ENCODE peak calls at places on chromosomes 4 and X, in five cellular contexts. T, U, R, Q and L are unnamed samples.

GRCh38 chr4:183600189-183600685 is 58.7 kb downstream of the RWDD4 start:
- DNase-seq in T (no peak), Q (peak; percentile 16), U (peak; percentile 60), R (no peak), L (no peak)

GRCh38 chr4:100362363-100362762 is 155.5 kb downstream of the EMCN start:
- DNase-seq in U (no peak), Q (peak; percentile 41), T (peak; percentile 48), R (no peak), L (no peak)

GRCh38 chr4:10461091-10461849 is 4.0 kb upstream of the ZNF518B start:
- DNase-seq in U (peak; percentile 82), R (peak; percentile 92), T (peak; percentile 60), Q (no peak), L (peak; percentile 60)

GRCh38 chr4:173214661-173215060 is 46.0 kb downstream of the GALNT7 start:
- DNase-seq in U (no peak), Q (peak; percentile 25), T (peak; percentile 55), R (no peak), L (no peak)

GRCh38 chr4:142845293-142846070 is 619 bp downstream of the INPP4B start:
- DNase-seq in U (peak; percentile 47), R (peak; percentile 44), Q (peak; percentile 27), T (peak; percentile 19), L (peak; percentile 27)

GRCh38 chr4:128163177-128164117 is 102.3 kb downstream of the LARP1B start:
- DNase-seq in T (peak; percentile 37), U (peak; percentile 90), Q (peak; percentile 92), R (no peak), L (no peak)

GRCh38 chrX:112473654-112474053 is 206.1 kb downstream of the LHFPL1 start:
- DNase-seq in T (no peak), U (peak; percentile 14), Q (no peak), R (no peak), L (no peak)

GRCh38 chr4:41517121-41517520 is 20.8 kb upstream of the LIMCH1 start:
- DNase-seq in Q (no peak), T (no peak), R (no peak), U (no peak), L (no peak)

GRCh38 chrX:133676344-133677122 is 261.2 kb upstream of the GPC4 start:
- DNase-seq in R (no peak), U (no peak), T (no peak), Q (peak; percentile 75), L (peak; percentile 71)

GRCh38 chr4:159042097-159042605 is 60.7 kb upstream of the RAPGEF2 start:
- DNase-seq in U (no peak), T (no peak), Q (no peak), R (peak; percentile 73), L (peak; percentile 41)

GRCh38 chr4:89539797-89540711 is 232.5 kb upstream of the GPRIN3 start:
- DNase-seq in T (no peak), Q (no peak), R (no peak), U (peak; percentile 13), L (no peak)

GRCh38 chr4:168264903-168265302 is 53.6 kb downstream of the DDX60 start:
- DNase-seq in T (no peak), U (no peak), R (no peak), Q (no peak), L (no peak)

GRCh38 chr4:53781614-53782467 is 190.6 kb upstream of the LNX1 start:
- DNase-seq in U (no peak), T (no peak), R (no peak), Q (peak; percentile 98), L (no peak)

GRCh38 chrX:101028562-101028961 is 23.3 kb downstream of the TRMT2B start:
- DNase-seq in T (no peak), U (peak; percentile 8), Q (no peak), R (no peak), L (no peak)

GRCh38 chrX:9775930-9776329 is 10.3 kb upstream of the GPR143 start:
- DNase-seq in R (no peak), U (no peak), Q (no peak), T (no peak), L (no peak)

GRCh38 chr4:151257704-151258103 is 19.3 kb upstream of the PRSS48 start:
- DNase-seq in Q (no peak), U (no peak), R (no peak), T (no peak), L (no peak)

GRCh38 chr4:53576676-53577372 is 14.5 kb downstream of the LNX1 start:
- DNase-seq in T (no peak), U (no peak), Q (peak; percentile 91), R (no peak), L (peak; percentile 57)

GRCh38 chr4:52606766-52607165 is 52.3 kb downstream of the USP46 start:
- DNase-seq in Q (no peak), T (no peak), U (no peak), R (no peak), L (no peak)

GRCh38 chrX:40809210-40809609 is 73.9 kb upstream of the MED14 start:
- DNase-seq in U (no peak), R (no peak), T (peak; percentile 8), Q (peak; percentile 14), L (no peak)

GRCh38 chr4:111854494-111855087 is 290.7 kb upstream of the FAM241A start:
- DNase-seq in T (peak; percentile 16), R (peak; percentile 5), U (peak; percentile 44), Q (peak; percentile 49), L (peak; percentile 20)

GRCh38 chr4:177123811-177124210 is 185.9 kb upstream of the NEIL3 start:
- DNase-seq in R (no peak), Q (no peak), U (no peak), T (no peak), L (no peak)

GRCh38 chr4:84673475-84674230 is 90.7 kb downstream of the CDS1 start:
- DNase-seq in T (peak; percentile 76), U (no peak), R (no peak), Q (peak; percentile 90), L (no peak)

GRCh38 chr4:138697771-138698170 is 317.8 kb upstream of the NOCT start:
- DNase-seq in U (no peak), T (no peak), R (no peak), Q (no peak), L (no peak)

GRCh38 chr4:152385551-152385950 is 150.3 kb downstream of the FBXW7 start:
- DNase-seq in Q (peak; percentile 47), T (no peak), R (peak; percentile 2), U (no peak), L (no peak)

GRCh38 chr4:112704991-112705845 is 68.3 kb downstream of the LARP7 start:
- DNase-seq in R (peak; percentile 82), T (peak; percentile 63), Q (peak; percentile 32), U (peak; percentile 64), L (no peak)

GRCh38 chr4:14155803-14156202 is 528.3 kb upstream of the BOD1L1 start:
- DNase-seq in U (no peak), Q (no peak), R (no peak), T (no peak), L (no peak)

GRCh38 chr4:172900880-172901279 is 267.7 kb upstream of the GALNT7 start:
- DNase-seq in R (no peak), T (no peak), Q (peak; percentile 18), U (peak; percentile 16), L (no peak)

DNA sequence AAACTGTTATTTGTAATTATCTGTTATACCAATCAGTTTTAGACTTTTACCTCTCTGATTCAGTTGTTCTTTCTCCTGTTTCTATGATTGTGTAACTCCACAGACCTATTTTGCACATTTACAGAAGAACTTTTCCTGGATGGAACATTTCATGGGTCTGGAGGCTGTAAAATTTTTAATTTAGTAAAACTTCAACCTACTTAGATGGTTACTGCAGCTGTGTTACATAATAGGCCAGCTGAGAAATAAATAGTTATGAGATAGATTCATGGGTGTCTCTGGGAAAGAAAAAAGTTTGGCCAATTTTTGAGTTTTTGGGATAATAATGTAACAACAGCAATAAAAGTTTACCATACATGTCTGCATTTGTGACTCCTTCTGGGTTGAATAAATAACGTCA is 253.5 kb downstream of the ARHGAP24 start:
- DNase-seq in Q (no peak), R (no peak), U (no peak), T (no peak), L (no peak)
- H3K9ac ChIP-seq in Q (no peak overlapping the region), R (no peak overlapping the region), U (no peak overlapping the region), T (no peak overlapping the region), L (no peak overlapping the region)

GRCh38 chrX:110119480-110119879 is 116.6 kb downstream of the TMEM164 start:
- DNase-seq in T (no peak), U (no peak), R (no peak), Q (no peak), L (no peak)
- H3K4me3 ChIP-seq in T (no peak overlapping the region), U (no peak overlapping the region), R (no peak overlapping the region), Q (no peak overlapping the region), L (no peak overlapping the region)

GRCh38 chr4:76803522-76803921 is 94.4 kb downstream of the SOWAHB start:
- DNase-seq in T (peak; percentile 97), Q (peak; percentile 92), U (peak; percentile 97), R (no peak), L (no peak)
- H3K9ac ChIP-seq in T (no peak overlapping the region), Q (no peak overlapping the region), U (peak overlapping the region; percentile 2), R (peak overlapping the region; percentile 7), L (no peak overlapping the region)

DNA sequence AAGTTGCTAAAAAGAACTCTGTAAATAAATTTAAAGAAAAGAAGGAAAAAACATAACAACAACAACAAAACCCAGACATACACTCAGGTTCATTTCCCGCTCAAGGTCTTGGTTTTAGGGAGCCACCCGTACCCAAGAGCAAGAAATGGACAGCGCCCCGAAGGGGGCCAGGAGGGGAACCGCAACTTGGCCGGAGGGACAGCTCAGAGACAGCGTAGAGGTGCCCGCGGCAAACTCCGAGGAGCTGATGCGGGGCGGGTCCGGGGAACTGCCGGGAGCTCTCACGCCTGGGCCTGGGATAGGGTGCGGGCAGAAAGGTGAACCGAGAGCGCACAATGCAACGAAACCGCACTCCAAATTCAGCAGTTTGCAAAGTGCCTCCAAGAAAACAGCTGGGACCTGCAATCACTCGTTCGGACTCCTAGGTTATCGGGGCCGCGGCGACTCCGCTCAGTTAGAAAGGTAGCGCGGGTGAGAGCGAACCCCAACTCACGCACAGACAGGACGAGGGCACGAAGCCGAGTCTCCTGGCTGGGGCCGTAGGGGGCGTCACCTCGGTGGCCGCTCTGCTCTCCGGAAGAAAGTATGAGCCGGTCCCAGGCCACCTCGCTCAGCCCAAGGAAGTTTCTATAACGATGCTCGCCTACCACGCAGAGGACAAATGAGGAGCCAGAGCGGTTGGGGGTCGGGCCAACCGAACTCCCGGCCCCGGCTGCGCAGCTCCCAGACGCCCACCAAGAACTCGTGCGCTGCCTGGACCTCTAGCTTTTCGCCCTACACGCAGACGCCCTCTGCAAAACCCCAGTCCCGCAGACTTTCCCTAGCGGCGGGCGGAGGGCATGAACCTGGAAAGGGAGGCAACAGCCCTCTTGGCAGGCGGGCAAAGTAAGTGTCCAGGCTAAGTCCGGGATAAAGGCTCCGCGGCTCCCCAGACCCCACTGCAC is 1.4 kb downstream of the NDNF start:
- DNase-seq in U (peak; percentile 79), Q (no peak), R (peak; percentile 77), T (no peak), L (peak; percentile 73)
- H3K4me3 ChIP-seq in U (peak overlapping the region; percentile 37), Q (no peak overlapping the region), R (peak overlapping the region; percentile 68), T (no peak overlapping the region), L (peak overlapping the region; percentile 60)